ENCODE peak calls at places on chromosome 13, in six cellular contexts. Y, I, V, W, B and A are unnamed samples.
A peak's percentile ranks its signal among the peaks of the same experiment; 100 is the strongest.

GRCh38 chr13:27644302-27644701 is 22.6 kb downstream of the POLR1D start:
- DNase-seq in I (peak; percentile 76), B (peak; percentile 79), Y (no peak), W (no peak), V (no peak), A (no peak)

GRCh38 chr13:112689498-112690241 is at the start of gene ATP11A:
- DNase-seq in W (peak; percentile 92), Y (peak; percentile 77), I (peak; percentile 96), B (peak; percentile 76), V (peak; percentile 92), A (peak; percentile 97)

GRCh38 chr13:26262156-26262555 is 8.2 kb downstream of the CDK8 start:
- DNase-seq in W (no peak), Y (no peak), V (no peak), I (no peak), B (no peak), A (no peak)

GRCh38 chr13:81458211-81458610 is 1117.3 kb upstream of the SPRY2 start:
- DNase-seq in Y (no peak), I (no peak), B (no peak), W (no peak), V (no peak), A (no peak)

GRCh38 chr13:66780814-66781213 is 449.3 kb downstream of the PCDH9 start:
- DNase-seq in B (no peak), Y (no peak), V (no peak), W (no peak), I (peak; percentile 19), A (no peak)

GRCh38 chr13:49436890-49437289 is 7.0 kb downstream of the CAB39L start:
- DNase-seq in B (no peak), W (no peak), V (no peak), I (peak; percentile 73), Y (no peak), A (peak; percentile 20)

GRCh38 chr13:102555914-102556553 is 40.8 kb upstream of the TPP2 start:
- DNase-seq in W (no peak), V (no peak), Y (no peak), I (peak; percentile 47), B (no peak), A (peak; percentile 30)

GRCh38 chr13:75550159-75550567 is 572 bp downstream of the UCHL3 start:
- DNase-seq in B (peak; percentile 48), I (peak; percentile 70), V (no peak), W (peak; percentile 37), Y (no peak), A (peak; percentile 75)

GRCh38 chr13:29877456-29878096 is 27.2 kb upstream of the UBL3 start:
- DNase-seq in W (no peak), V (peak; percentile 64), I (peak; percentile 19), B (no peak), Y (no peak), A (peak; percentile 73)

GRCh38 chr13:80262051-80262695 is 78.8 kb downstream of the SPRY2 start:
- DNase-seq in W (no peak), B (no peak), V (no peak), Y (no peak), I (no peak), A (no peak)

GRCh38 chr13:77786888-77787287 is 89.4 kb downstream of the SLAIN1 start:
- DNase-seq in B (no peak), V (no peak), I (no peak), W (no peak), Y (no peak), A (no peak)

GRCh38 chr13:66219493-66219892 is 1010.6 kb downstream of the PCDH9 start:
- DNase-seq in V (no peak), W (no peak), Y (no peak), B (no peak), I (no peak), A (no peak)

GRCh38 chr13:46679369-46680180 is 117.4 kb downstream of the ESD start:
- DNase-seq in Y (no peak), W (no peak), V (no peak), I (peak; percentile 71), B (no peak), A (peak; percentile 33)

GRCh38 chr13:39931505-39931904 is 276.0 kb downstream of the COG6 start:
- DNase-seq in W (no peak), V (no peak), I (no peak), Y (no peak), B (no peak), A (no peak)

GRCh38 chr13:80306573-80306972 is 34.4 kb downstream of the SPRY2 start:
- DNase-seq in V (no peak), B (no peak), Y (no peak), I (no peak), W (no peak), A (no peak)

DNA sequence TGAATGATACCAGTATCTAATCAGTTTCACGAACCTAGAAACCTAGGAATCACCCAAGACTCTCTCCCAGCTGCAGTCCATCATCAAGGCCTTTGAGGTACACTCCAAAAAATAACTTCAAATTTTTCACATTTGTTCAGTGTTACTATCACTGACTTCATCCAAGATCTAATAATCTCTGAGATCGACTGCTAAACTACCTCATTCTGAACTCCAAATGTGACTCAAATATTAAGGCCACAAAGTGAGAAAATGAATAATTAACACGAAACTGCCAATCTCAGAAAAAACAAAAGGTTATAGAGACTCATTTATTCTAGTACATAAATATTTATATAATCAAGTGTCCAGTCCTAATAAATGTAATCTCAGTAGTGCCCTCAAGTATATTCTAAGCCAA is 430.3 kb upstream of the ATXN8OS start:
- DNase-seq in I (no peak), B (no peak), V (no peak), W (no peak), Y (no peak), A (no peak)
- TF ChIP-seq CTCF in I (no peak), B (no peak), V (no peak), W (no peak), Y (no peak), A (no peak)

GRCh38 chr13:74115138-74115537 is 19.1 kb downstream of the KLF12 start:
- DNase-seq in B (peak; percentile 10), Y (no peak), W (no peak), V (no peak), I (peak; percentile 50), A (no peak)

GRCh38 chr13:74117207-74117705 is 16.9 kb downstream of the KLF12 start:
- DNase-seq in W (no peak), Y (no peak), I (no peak), V (no peak), B (no peak), A (no peak)

GRCh38 chr13:74114202-74114601 is 20.0 kb downstream of the KLF12 start:
- DNase-seq in B (no peak), Y (no peak), I (no peak), W (no peak), V (no peak), A (no peak)

GRCh38 chr13:74114641-74115040 is 19.6 kb downstream of the KLF12 start:
- DNase-seq in I (no peak), V (no peak), Y (no peak), B (no peak), W (no peak), A (no peak)

DNA sequence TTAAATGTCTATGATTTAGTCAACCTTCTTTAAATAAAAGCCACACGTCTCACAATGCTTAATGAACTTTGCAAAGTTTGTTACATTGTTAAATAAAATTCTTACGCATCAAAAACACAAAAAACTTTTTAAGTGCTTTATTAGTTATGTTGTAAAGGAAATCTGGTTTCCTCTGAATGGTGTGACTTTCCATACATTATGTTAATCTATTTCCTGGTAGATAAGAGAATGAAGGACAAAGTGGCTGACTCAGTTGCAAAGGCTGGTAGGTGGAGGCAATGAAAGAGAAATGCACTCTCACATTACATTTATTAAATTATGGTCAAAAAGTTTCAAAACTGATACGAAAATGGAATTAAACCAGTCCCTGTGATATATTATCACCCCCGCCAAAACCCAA is 15.9 kb downstream of the KLF12 start:
- DNase-seq in Y (no peak), V (no peak), I (no peak), B (no peak), W (no peak), A (no peak)
- H3K9me3 ChIP-seq in Y (peaks cover 9% of the 10 kb centered on the region), V (peaks cover 18% of the 10 kb centered on the region), I (no peaks in the 10 kb centered on the region), B (peaks cover 9% of the 10 kb centered on the region), W (peaks cover 6% of the 10 kb centered on the region), A (peaks cover 15% of the 10 kb centered on the region)

GRCh38 chr13:41012536-41012935 is 6.6 kb downstream of the ELF1 start:
- DNase-seq in B (no peak), Y (no peak), W (no peak), V (no peak), I (no peak), A (no peak)
- H3K4me3 ChIP-seq in B (no peak overlapping the region), Y (no peak overlapping the region), W (no peak overlapping the region), V (no peak overlapping the region), I (no peak overlapping the region), A (no peak overlapping the region)

GRCh38 chr13:21061077-21061945 is at the start of gene LATS2:
- DNase-seq in I (peak; percentile 98), Y (peak; percentile 69), V (peak; percentile 94), B (peak; percentile 83), W (peak; percentile 96), A (peak; percentile 98)
- TF ChIP-seq CTCF in I (peak; percentile 29), Y (no peak), V (no peak), B (peak; percentile 18), W (peak; percentile 13), A (peak; percentile 8)

GRCh38 chr13:71028884-71029283 is 838.1 kb downstream of the DACH1 start:
- DNase-seq in Y (no peak), I (no peak), V (no peak), B (no peak), W (no peak), A (no peak)

GRCh38 chr13:71034018-71034417 is 833.0 kb downstream of the DACH1 start:
- DNase-seq in I (no peak), V (no peak), B (no peak), W (no peak), Y (no peak), A (no peak)

GRCh38 chr13:71033026-71033425 is 834.0 kb downstream of the DACH1 start:
- DNase-seq in V (no peak), W (no peak), I (no peak), B (no peak), Y (no peak), A (no peak)

GRCh38 chr13:71030789-71031188 is 836.2 kb downstream of the DACH1 start:
- DNase-seq in W (no peak), I (no peak), V (no peak), B (no peak), Y (no peak), A (peak; percentile 33)
- H3K9me3 ChIP-seq in W (peaks cover 7% of the 10 kb centered on the region), I (no peaks in the 10 kb centered on the region), V (no peaks in the 10 kb centered on the region), B (peaks cover 18% of the 10 kb centered on the region), Y (no peaks in the 10 kb centered on the region), A (peaks cover 16% of the 10 kb centered on the region)